ENCODE peak calls at places on chromosome 17, in five cellular contexts. P is left cardiac atrium; Z is IMR-90; H is stimulated activated CD4-positive, alpha-beta T cell treated with anti-CD3 and anti-CD28 coated beads, Interleukin-1b, Interleukin-23, amount 100 ng/mL, for 1 hour; M is thoracic aorta. Y is an unnamed sample.

GRCh38 chr17:27670791-27671590 is 40.0 kb downstream of the LGALS9 start:
- DNase-seq in H (no peak), M (no peak), Z (no peak), P (no peak), Y (no peak)

GRCh38 chr17:79832211-79833109 is 6.8 kb downstream of the CBX4 start:
- DNase-seq in H (no peak), M (no peak), Z (no peak), P (no peak), Y (no peak)

GRCh38 chr17:82944990-82945389 is 105.2 kb upstream of the ZNF750 start:
- DNase-seq in Z (no peak), H (no peak), M (no peak), P (no peak), Y (no peak)

GRCh38 chr17:68567035-68567434 is 34.1 kb downstream of the FAM20A start:
- DNase-seq in P (no peak), Z (no peak), M (no peak), H (no peak), Y (no peak)

GRCh38 chr17:73956595-73957465 is 246.6 kb upstream of the RPL38 start:
- DNase-seq in H (no peak), Z (no peak), M (no peak), P (peak; percentile 59), Y (no peak)

GRCh38 chr17:45332989-45333701 is 16.3 kb upstream of the MAP3K14 start:
- DNase-seq in H (no peak), M (no peak), P (no peak), Z (no peak), Y (no peak)

GRCh38 chr17:39084558-39084957 is 66.9 kb downstream of the PLXDC1 start:
- DNase-seq in P (no peak), Z (no peak), H (no peak), M (no peak), Y (no peak)

GRCh38 chr17:56038136-56038535 is 115.1 kb upstream of the ANKFN1 start:
- DNase-seq in P (no peak), M (no peak), H (no peak), Z (no peak), Y (no peak)

GRCh38 chr17:5472511-5472910 is 3.7 kb upstream of the DHX33 start:
- DNase-seq in H (no peak), Z (no peak), P (no peak), M (no peak), Y (no peak)

GRCh38 chr17:82013341-82013740 is 9.3 kb downstream of the CENPX start:
- DNase-seq in P (no peak), H (no peak), M (no peak), Z (peak; percentile 10), Y (no peak)

GRCh38 chr17:6386041-6386630 is 48.8 kb downstream of the AIPL1 start:
- DNase-seq in H (no peak), Z (no peak), M (no peak), P (no peak), Y (no peak)

GRCh38 chr17:78557598-78558039 is 19.6 kb downstream of the DNAH17 start:
- DNase-seq in P (no peak), Z (peak; percentile 60), H (no peak), M (no peak), Y (no peak)

GRCh38 chr17:19742495-19742894 is 5.6 kb downstream of the ALDH3A1 start:
- DNase-seq in P (no peak), M (no peak), H (no peak), Z (no peak), Y (no peak)

GRCh38 chr17:65487990-65488389 is 73.5 kb downstream of the AXIN2 start:
- DNase-seq in P (no peak), H (no peak), Z (no peak), M (no peak), Y (no peak)

GRCh38 chr17:11642655-11643054 is 44.4 kb downstream of the DNAH9 start:
- DNase-seq in H (no peak), P (peak; percentile 28), Z (no peak), M (no peak), Y (no peak)

GRCh38 chr17:20026960-20027359 is 17.8 kb downstream of the SPECC1 start:
- DNase-seq in P (no peak), Z (no peak), H (no peak), M (no peak), Y (no peak)

GRCh38 chr17:976316-976715 is 3.3 kb downstream of the NXN start:
- DNase-seq in M (no peak), P (no peak), Z (no peak), H (no peak), Y (no peak)

GRCh38 chr17:61833536-61834203 is 29.7 kb downstream of the BRIP1 start:
- DNase-seq in M (no peak), P (no peak), Z (peak; percentile 76), H (no peak), Y (no peak)

GRCh38 chr17:57579245-57579644 is 165.9 kb downstream of the CCDC182 start:
- DNase-seq in M (no peak), P (no peak), Z (no peak), H (no peak), Y (no peak)

GRCh38 chr17:76585649-76586593 is at the start of gene ST6GALNAC2:
- DNase-seq in P (peak; percentile 76), Z (no peak), H (no peak), M (no peak), Y (no peak)

GRCh38 chr17:82098939-82099765 is 1.1 kb upstream of the FASN start:
- DNase-seq in H (no peak), P (no peak), Z (no peak), M (no peak), Y (no peak)

GRCh38 chr17:51152766-51153209 is 571 bp upstream of the NME1 start:
- DNase-seq in M (no peak), H (no peak), Z (peak; percentile 32), P (no peak), Y (no peak)

GRCh38 chr17:34634551-34635160 is 55.3 kb downstream of the TMEM132E start:
- DNase-seq in Z (no peak), M (no peak), H (no peak), P (no peak), Y (no peak)

Y was measured in esophagus squamous epithelium.